ENCODE peak calls at places on chromosomes 16 and 17, in five cellular contexts. One of them, this sample, is unnamed.

GRCh38 chr16:62732101-62732500 is 695.9 kb upstream of the CDH8 start:
- DNase-seq in lung: no peak
- DNase-seq in activated CD4-positive, CD25-positive, alpha-beta regulatory T cell: no peak
- DNase-seq in IMR-90: no peak
- DNase-seq in ELR: no peak
- DNase-seq in this sample: no peak

GRCh38 chr17:72733619-72734282 is 358.7 kb downstream of the SLC39A11 start:
- DNase-seq in lung: no peak
- DNase-seq in IMR-90: no peak
- DNase-seq in activated CD4-positive, CD25-positive, alpha-beta regulatory T cell: no peak
- DNase-seq in ELR: no peak
- DNase-seq in this sample: no peak

GRCh38 chr17:17739388-17740066 is 58.3 kb downstream of the RAI1 start:
- DNase-seq in ELR: peak
- DNase-seq in activated CD4-positive, CD25-positive, alpha-beta regulatory T cell: no peak
- DNase-seq in IMR-90: peak
- DNase-seq in lung: no peak
- DNase-seq in this sample: no peak

GRCh38 chr16:3810198-3810664 is 70.3 kb downstream of the CREBBP start:
- DNase-seq in IMR-90: no peak
- DNase-seq in activated CD4-positive, CD25-positive, alpha-beta regulatory T cell: no peak
- DNase-seq in lung: no peak
- DNase-seq in ELR: no peak
- DNase-seq in this sample: no peak

GRCh38 chr17:2351269-2351668 is 14.0 kb downstream of the SGSM2 start:
- DNase-seq in IMR-90: no peak
- DNase-seq in activated CD4-positive, CD25-positive, alpha-beta regulatory T cell: no peak
- DNase-seq in ELR: no peak
- DNase-seq in lung: no peak
- DNase-seq in this sample: no peak

GRCh38 chr16:88013766-88014165 is 62.5 kb downstream of the BANP start:
- DNase-seq in ELR: no peak
- DNase-seq in activated CD4-positive, CD25-positive, alpha-beta regulatory T cell: no peak
- DNase-seq in IMR-90: no peak
- DNase-seq in lung: no peak
- DNase-seq in this sample: no peak

GRCh38 chr16:67395458-67396158 is 2.3 kb upstream of the TPPP3 start:
- DNase-seq in activated CD4-positive, CD25-positive, alpha-beta regulatory T cell: no peak
- DNase-seq in ELR: no peak
- DNase-seq in lung: no peak
- DNase-seq in IMR-90: peak
- DNase-seq in this sample: peak

GRCh38 chr17:1060991-1061390 is 64.1 kb downstream of the TIMM22 start:
- DNase-seq in ELR: peak
- DNase-seq in IMR-90: peak
- DNase-seq in activated CD4-positive, CD25-positive, alpha-beta regulatory T cell: no peak
- DNase-seq in lung: peak
- DNase-seq in this sample: peak

GRCh38 chr17:15106540-15106939 is 158.6 kb downstream of the PMP22 start:
- DNase-seq in lung: no peak
- DNase-seq in ELR: peak
- DNase-seq in activated CD4-positive, CD25-positive, alpha-beta regulatory T cell: no peak
- DNase-seq in IMR-90: peak
- DNase-seq in this sample: no peak

GRCh38 chr17:63024201-63024600 is 58.2 kb downstream of the TANC2 start:
- DNase-seq in ELR: no peak
- DNase-seq in lung: no peak
- DNase-seq in activated CD4-positive, CD25-positive, alpha-beta regulatory T cell: no peak
- DNase-seq in IMR-90: no peak
- DNase-seq in this sample: no peak

GRCh38 chr17:45834471-45835396 is 9.9 kb upstream of the SPPL2C start:
- DNase-seq in activated CD4-positive, CD25-positive, alpha-beta regulatory T cell: no peak
- DNase-seq in IMR-90: no peak
- DNase-seq in lung: no peak
- DNase-seq in ELR: peak
- DNase-seq in this sample: no peak

GRCh38 chr17:21210411-21211076 is 3.4 kb downstream of the TMEM11 start:
- DNase-seq in lung: no peak
- DNase-seq in ELR: no peak
- DNase-seq in activated CD4-positive, CD25-positive, alpha-beta regulatory T cell: no peak
- DNase-seq in IMR-90: no peak
- DNase-seq in this sample: no peak

GRCh38 chr16:58409316-58409973 is 17.2 kb downstream of the GINS3 start:
- DNase-seq in IMR-90: peak
- DNase-seq in ELR: peak
- DNase-seq in lung: no peak
- DNase-seq in activated CD4-positive, CD25-positive, alpha-beta regulatory T cell: no peak
- DNase-seq in this sample: no peak

GRCh38 chr16:65445313-65446260 is 323.7 kb upstream of the CDH11 start:
- DNase-seq in IMR-90: no peak
- DNase-seq in lung: no peak
- DNase-seq in activated CD4-positive, CD25-positive, alpha-beta regulatory T cell: no peak
- DNase-seq in ELR: no peak
- DNase-seq in this sample: no peak

GRCh38 chr17:2853722-2854580 is 57.7 kb downstream of the RAP1GAP2 start:
- DNase-seq in lung: no peak
- DNase-seq in activated CD4-positive, CD25-positive, alpha-beta regulatory T cell: no peak
- DNase-seq in IMR-90: no peak
- DNase-seq in ELR: peak
- DNase-seq in this sample: peak

GRCh38 chr16:73172621-73173312 is 124.8 kb upstream of the ZFHX3 start:
- DNase-seq in ELR: peak
- DNase-seq in activated CD4-positive, CD25-positive, alpha-beta regulatory T cell: no peak
- DNase-seq in lung: peak
- DNase-seq in IMR-90: peak
- DNase-seq in this sample: peak

GRCh38 chr17:19940722-19941464 is 36.7 kb downstream of the AKAP10 start:
- DNase-seq in activated CD4-positive, CD25-positive, alpha-beta regulatory T cell: no peak
- DNase-seq in ELR: peak
- DNase-seq in IMR-90: peak
- DNase-seq in lung: no peak
- DNase-seq in this sample: no peak

GRCh38 chr16:86307518-86307903 is 202.8 kb upstream of the FOXF1 start:
- DNase-seq in lung: no peak
- DNase-seq in IMR-90: peak
- DNase-seq in activated CD4-positive, CD25-positive, alpha-beta regulatory T cell: no peak
- DNase-seq in ELR: peak
- DNase-seq in this sample: no peak

GRCh38 chr16:17556276-17557052 is 85.7 kb upstream of the XYLT1 start:
- DNase-seq in IMR-90: peak
- DNase-seq in ELR: peak
- DNase-seq in activated CD4-positive, CD25-positive, alpha-beta regulatory T cell: no peak
- DNase-seq in lung: no peak
- DNase-seq in this sample: no peak

GRCh38 chr17:77433385-77434135 is 292.8 kb downstream of the SEC14L1 start:
- DNase-seq in activated CD4-positive, CD25-positive, alpha-beta regulatory T cell: no peak
- DNase-seq in ELR: peak
- DNase-seq in IMR-90: peak
- DNase-seq in lung: no peak
- DNase-seq in this sample: no peak

GRCh38 chr17:29241015-29241963 is 5.4 kb upstream of the CRYBA1 start:
- DNase-seq in lung: peak
- DNase-seq in activated CD4-positive, CD25-positive, alpha-beta regulatory T cell: no peak
- DNase-seq in ELR: peak
- DNase-seq in IMR-90: peak
- DNase-seq in this sample: no peak

GRCh38 chr16:79045191-79045590 is 555.3 kb downstream of the MAF start:
- DNase-seq in ELR: no peak
- DNase-seq in IMR-90: no peak
- DNase-seq in lung: no peak
- DNase-seq in activated CD4-positive, CD25-positive, alpha-beta regulatory T cell: no peak
- DNase-seq in this sample: no peak

GRCh38 chr17:37605081-37605480 is 4.1 kb downstream of the SYNRG start:
- DNase-seq in IMR-90: peak
- DNase-seq in lung: no peak
- DNase-seq in activated CD4-positive, CD25-positive, alpha-beta regulatory T cell: no peak
- DNase-seq in ELR: peak
- DNase-seq in this sample: no peak

GRCh38 chr17:81371910-81372760 is 23.1 kb upstream of the BAHCC1 start:
- DNase-seq in ELR: peak
- DNase-seq in lung: no peak
- DNase-seq in IMR-90: peak
- DNase-seq in activated CD4-positive, CD25-positive, alpha-beta regulatory T cell: no peak
- DNase-seq in this sample: no peak

GRCh38 chr17:48882272-48882671 is 10.3 kb upstream of the ATP5MC1 start:
- DNase-seq in lung: no peak
- DNase-seq in IMR-90: no peak
- DNase-seq in activated CD4-positive, CD25-positive, alpha-beta regulatory T cell: no peak
- DNase-seq in ELR: no peak
- DNase-seq in this sample: no peak

GRCh38 chr17:40303706-40304450 is 5.1 kb upstream of the RARA start:
- DNase-seq in IMR-90: peak
- DNase-seq in ELR: peak
- DNase-seq in activated CD4-positive, CD25-positive, alpha-beta regulatory T cell: no peak
- DNase-seq in lung: no peak
- DNase-seq in this sample: no peak

GRCh38 chr16:56726283-56726682 is 3.6 kb upstream of the NUP93 start:
- DNase-seq in lung: no peak
- DNase-seq in activated CD4-positive, CD25-positive, alpha-beta regulatory T cell: no peak
- DNase-seq in ELR: no peak
- DNase-seq in IMR-90: no peak
- DNase-seq in this sample: no peak

GRCh38 chr17:65020284-65020683 is 36.3 kb downstream of the GNA13 start:
- DNase-seq in ELR: peak
- DNase-seq in IMR-90: peak
- DNase-seq in lung: no peak
- DNase-seq in activated CD4-positive, CD25-positive, alpha-beta regulatory T cell: no peak
- DNase-seq in this sample: no peak

GRCh38 chr17:6555331-6556120 is 829 bp downstream of the PITPNM3 start:
- DNase-seq in lung: no peak
- DNase-seq in ELR: peak
- DNase-seq in IMR-90: peak
- DNase-seq in activated CD4-positive, CD25-positive, alpha-beta regulatory T cell: no peak
- DNase-seq in this sample: peak

GRCh38 chr16:4345439-4346204 is 5.5 kb downstream of the PAM16 start:
- DNase-seq in IMR-90: no peak
- DNase-seq in lung: no peak
- DNase-seq in ELR: no peak
- DNase-seq in activated CD4-positive, CD25-positive, alpha-beta regulatory T cell: no peak
- DNase-seq in this sample: peak

GRCh38 chr16:23949630-23950290 is 114.0 kb downstream of the PRKCB start:
- DNase-seq in ELR: no peak
- DNase-seq in IMR-90: no peak
- DNase-seq in lung: no peak
- DNase-seq in activated CD4-positive, CD25-positive, alpha-beta regulatory T cell: peak
- DNase-seq in this sample: peak

GRCh38 chr17:77887464-77888241 is 70.8 kb upstream of the TNRC6C start:
- DNase-seq in lung: peak
- DNase-seq in IMR-90: peak
- DNase-seq in ELR: peak
- DNase-seq in activated CD4-positive, CD25-positive, alpha-beta regulatory T cell: peak
- DNase-seq in this sample: peak

GRCh38 chr17:57708401-57708800 is 36.7 kb downstream of the CCDC182 start:
- DNase-seq in ELR: no peak
- DNase-seq in IMR-90: no peak
- DNase-seq in activated CD4-positive, CD25-positive, alpha-beta regulatory T cell: no peak
- DNase-seq in lung: peak
- DNase-seq in this sample: no peak

GRCh38 chr17:41907633-41908539 is 10.9 kb downstream of the ACLY start:
- DNase-seq in ELR: no peak
- DNase-seq in IMR-90: peak
- DNase-seq in lung: no peak
- DNase-seq in activated CD4-positive, CD25-positive, alpha-beta regulatory T cell: no peak
- DNase-seq in this sample: peak

GRCh38 chr17:21163101-21163500 is 36.3 kb downstream of the DHRS7B start:
- DNase-seq in activated CD4-positive, CD25-positive, alpha-beta regulatory T cell: no peak
- DNase-seq in IMR-90: no peak
- DNase-seq in ELR: no peak
- DNase-seq in lung: no peak
- DNase-seq in this sample: no peak

GRCh38 chr17:49582789-49583188 is 7.1 kb downstream of the NXPH3 start:
- DNase-seq in activated CD4-positive, CD25-positive, alpha-beta regulatory T cell: no peak
- DNase-seq in lung: no peak
- DNase-seq in ELR: peak
- DNase-seq in IMR-90: peak
- DNase-seq in this sample: no peak